ENCODE peak calls at places on chromosomes 7 and 10, in seven cellular contexts. T, W, F, X, H, U and V are unnamed samples.

GRCh38 chr7:122577449-122578003 is 121.4 kb downstream of the RNF133 start:
- DNase-seq in T (no peak), W (no peak), F (no peak), X (no peak), H (no peak), U (no peak), V (no peak)

GRCh38 chr10:77195101-77195500 is 442.5 kb downstream of the KCNMA1 start:
- DNase-seq in T (peak; percentile 85), W (no peak), F (peak; percentile 97), X (no peak), H (peak; percentile 45), U (no peak), V (no peak)

GRCh38 chr7:120876922-120877321 is 19.0 kb upstream of the TSPAN12 start:
- DNase-seq in T (peak; percentile 65), W (no peak), F (no peak), X (no peak), H (no peak), U (no peak), V (no peak)

GRCh38 chr10:110410329-110411046 is 87.2 kb upstream of the DUSP5 start:
- DNase-seq in T (peak; percentile 96), W (no peak), F (peak; percentile 99), X (no peak), H (peak; percentile 64), U (no peak), V (no peak)

GRCh38 chr7:77157446-77157845 is 35.0 kb downstream of the CCDC146 start:
- DNase-seq in T (no peak), W (no peak), F (no peak), X (no peak), H (no peak), U (no peak), V (peak; percentile 48)

GRCh38 chr7:8277394-8277982 is 15.5 kb upstream of the ICA1 start:
- DNase-seq in T (no peak), W (no peak), F (no peak), X (no peak), H (no peak), U (no peak), V (no peak)

GRCh38 chr10:35890061-35890969 is 248.2 kb upstream of the FZD8 start:
- DNase-seq in T (no peak), W (no peak), F (no peak), X (no peak), H (no peak), U (no peak), V (no peak)

GRCh38 chr7:20140278-20141058 is 76.7 kb downstream of the MACC1 start:
- DNase-seq in T (no peak), W (no peak), F (peak; percentile 28), X (no peak), H (no peak), U (no peak), V (no peak)

GRCh38 chr10:101775273-101776131 is at the start of gene FGF8:
- DNase-seq in T (no peak), W (no peak), F (no peak), X (no peak), H (no peak), U (no peak), V (no peak)

GRCh38 chr10:93149761-93150160 is 76.1 kb downstream of the CYP26A1 start:
- DNase-seq in T (no peak), W (no peak), F (peak; percentile 67), X (no peak), H (no peak), U (no peak), V (no peak)

GRCh38 chr10:59864141-59864962 is 42.0 kb downstream of the CCDC6 start:
- DNase-seq in T (no peak), W (no peak), F (no peak), X (no peak), H (no peak), U (no peak), V (no peak)

GRCh38 chr10:86258488-86258887 is 108.1 kb downstream of the GRID1 start:
- DNase-seq in T (no peak), W (peak; percentile 91), F (peak; percentile 19), X (no peak), H (no peak), U (no peak), V (no peak)

GRCh38 chr10:62610649-62611229 is 193.8 kb upstream of the ADO start:
- DNase-seq in T (no peak), W (no peak), F (peak; percentile 40), X (peak; percentile 23), H (no peak), U (peak; percentile 33), V (peak; percentile 78)

GRCh38 chr10:24930427-24930826 is 22.0 kb downstream of the PRTFDC1 start:
- DNase-seq in T (no peak), W (no peak), F (no peak), X (no peak), H (no peak), U (no peak), V (peak; percentile 66)

GRCh38 chr7:155653773-155654172 is 9.3 kb downstream of the RBM33 start:
- DNase-seq in T (no peak), W (no peak), F (peak; percentile 16), X (no peak), H (no peak), U (no peak), V (no peak)

GRCh38 chr10:36489928-36490279 is 635.5 kb upstream of the ANKRD30A start:
- DNase-seq in T (no peak), W (no peak), F (peak; percentile 83), X (no peak), H (no peak), U (no peak), V (no peak)

GRCh38 chr7:148727501-148728278 is 29.0 kb downstream of the CUL1 start:
- DNase-seq in T (no peak), W (no peak), F (no peak), X (no peak), H (no peak), U (no peak), V (no peak)

GRCh38 chr10:88386204-88386877 is 196.8 kb downstream of the RNLS start:
- DNase-seq in T (peak; percentile 37), W (no peak), F (no peak), X (no peak), H (no peak), U (no peak), V (no peak)
- H3K4me3 ChIP-seq in T (peak overlapping the region; percentile 44), W (peak overlapping the region; percentile 22), F (peak overlapping the region; percentile 26), X (no peak overlapping the region), H (no peak overlapping the region), U (peak overlapping the region; percentile 46), V (peak overlapping the region; percentile 30)

GRCh38 chr10:88792656-88793055 is 9.9 kb upstream of the LIPM start:
- DNase-seq in T (no peak), W (peak; percentile 29), F (peak; percentile 72), X (peak; percentile 21), H (no peak), U (peak; percentile 20), V (no peak)

GRCh38 chr10:88787463-88787862 is 15.1 kb upstream of the LIPM start:
- DNase-seq in T (no peak), W (no peak), F (no peak), X (no peak), H (no peak), U (no peak), V (no peak)

GRCh38 chr10:88793747-88794299 is 8.7 kb upstream of the LIPM start:
- DNase-seq in T (no peak), W (no peak), F (peak; percentile 78), X (no peak), H (no peak), U (no peak), V (peak; percentile 20)

GRCh38 chr10:88794731-88795130 is 7.8 kb upstream of the LIPM start:
- DNase-seq in T (no peak), W (no peak), F (no peak), X (no peak), H (no peak), U (no peak), V (no peak)

DNA sequence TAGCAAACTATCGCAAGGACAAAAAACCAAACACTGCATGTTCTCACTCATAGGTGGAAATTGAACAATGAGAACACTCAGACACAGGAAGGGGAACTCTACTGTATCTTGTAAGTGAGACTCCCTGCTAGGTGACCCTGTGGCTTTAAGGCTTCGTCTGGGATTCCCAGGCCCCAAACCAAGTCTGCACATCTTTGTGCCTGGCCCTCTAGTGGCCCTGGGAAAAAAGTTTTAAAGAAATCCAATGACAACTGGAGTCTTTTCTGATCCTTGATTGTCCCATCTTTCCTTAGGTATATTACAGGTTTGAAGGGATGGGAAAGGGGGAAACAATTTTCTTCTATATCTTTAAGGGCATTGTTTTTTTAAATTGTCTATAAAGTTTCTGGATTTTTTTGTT is 10.6 kb upstream of the LIPM start:
- DNase-seq in T (no peak), W (no peak), F (peak; percentile 17), X (no peak), H (no peak), U (no peak), V (no peak)
- TF ChIP-seq CTCF in T (peak; percentile 36), W (peak; percentile 42), F (peak; percentile 46), X (peak; percentile 30), H (no peak), U (peak; percentile 60), V (peak; percentile 60)

GRCh38 chr7:1630700-1631336 is 39.3 kb upstream of the ELFN1 start:
- DNase-seq in T (no peak), W (no peak), F (no peak), X (no peak), H (no peak), U (no peak), V (no peak)

GRCh38 chr7:1622441-1622840 is 47.6 kb upstream of the ELFN1 start:
- DNase-seq in T (no peak), W (no peak), F (no peak), X (no peak), H (no peak), U (no peak), V (no peak)

GRCh38 chr7:1623810-1624209 is 46.3 kb upstream of the ELFN1 start:
- DNase-seq in T (no peak), W (no peak), F (no peak), X (no peak), H (no peak), U (no peak), V (no peak)

GRCh38 chr7:1624999-1625927 is 44.8 kb upstream of the ELFN1 start:
- DNase-seq in T (no peak), W (no peak), F (no peak), X (no peak), H (no peak), U (no peak), V (no peak)

GRCh38 chr7:1626769-1627168 is 43.3 kb upstream of the ELFN1 start:
- DNase-seq in T (no peak), W (no peak), F (no peak), X (no peak), H (no peak), U (no peak), V (no peak)
- H3K27me3 ChIP-seq in T (peaks cover 92% of the 10 kb centered on the region), W (no peaks in the 10 kb centered on the region), F (peaks cover 4% of the 10 kb centered on the region), X (no peaks in the 10 kb centered on the region), H (no peaks in the 10 kb centered on the region), U (peaks cover 28% of the 10 kb centered on the region), V (no peaks in the 10 kb centered on the region)

GRCh38 chr7:33038639-33039038 is 23.9 kb downstream of the NT5C3A start:
- DNase-seq in T (peak; percentile 31), W (no peak), F (no peak), X (no peak), H (no peak), U (no peak), V (no peak)

GRCh38 chr7:33040803-33041516 is 21.6 kb downstream of the NT5C3A start:
- DNase-seq in T (peak; percentile 61), W (no peak), F (no peak), X (peak; percentile 73), H (no peak), U (no peak), V (peak; percentile 72)

GRCh38 chr7:33039905-33040292 is 22.7 kb downstream of the NT5C3A start:
- DNase-seq in T (no peak), W (no peak), F (no peak), X (peak; percentile 36), H (no peak), U (no peak), V (no peak)

GRCh38 chr7:33043434-33043833 is 19.1 kb downstream of the NT5C3A start:
- DNase-seq in T (no peak), W (no peak), F (no peak), X (no peak), H (no peak), U (no peak), V (no peak)

GRCh38 chr7:33039257-33039904 is 23.2 kb downstream of the NT5C3A start:
- DNase-seq in T (no peak), W (no peak), F (no peak), X (no peak), H (no peak), U (no peak), V (no peak)
- H3K4me3 ChIP-seq in T (peak overlapping the region; percentile 25), W (peak overlapping the region; percentile 42), F (peak overlapping the region; percentile 71), X (peak overlapping the region; percentile 59), H (peak overlapping the region; percentile 38), U (peak overlapping the region; percentile 63), V (peak overlapping the region; percentile 76)